ENCODE peak calls at places on chromosomes 13 and 19, in four cellular contexts. One of them, this sample, is unnamed.

GRCh38 chr13:46168341-46168740 is 13.6 kb downstream of the LCP1 start:
- DNase-seq in hepatocyte: peak; percentile 75
- DNase-seq in chondrocyte: no peak
- DNase-seq in Caco-2: peak; percentile 30
- DNase-seq in this sample: no peak

GRCh38 chr13:25733696-25734435 is 317.9 kb downstream of the SHISA2 start:
- DNase-seq in hepatocyte: no peak
- DNase-seq in chondrocyte: no peak
- DNase-seq in Caco-2: no peak
- DNase-seq in this sample: no peak

GRCh38 chr13:19961924-19962323 is 3.4 kb downstream of the ZMYM2 start:
- DNase-seq in hepatocyte: no peak
- DNase-seq in chondrocyte: no peak
- DNase-seq in Caco-2: no peak
- DNase-seq in this sample: no peak

GRCh38 chr13:35499131-35500051 is 22.9 kb upstream of the MAB21L1 start:
- DNase-seq in hepatocyte: no peak
- DNase-seq in chondrocyte: no peak
- DNase-seq in Caco-2: no peak
- DNase-seq in this sample: no peak

GRCh38 chr13:104114111-104114510 is 1047.9 kb upstream of the SLC10A2 start:
- DNase-seq in hepatocyte: no peak
- DNase-seq in chondrocyte: no peak
- DNase-seq in Caco-2: no peak
- DNase-seq in this sample: no peak

GRCh38 chr19:49677232-49677881 is at the start of gene PRMT1:
- DNase-seq in hepatocyte: peak; percentile 75
- DNase-seq in chondrocyte: no peak
- DNase-seq in Caco-2: peak; percentile 70
- DNase-seq in this sample: peak; percentile 63

GRCh38 chr13:112968380-112968909 is 569 bp upstream of the MCF2L start:
- DNase-seq in hepatocyte: peak; percentile 75
- DNase-seq in chondrocyte: peak; percentile 87
- DNase-seq in Caco-2: peak; percentile 74
- DNase-seq in this sample: no peak

GRCh38 chr19:33724723-33725060 is 72.0 kb upstream of the KCTD15 start:
- DNase-seq in hepatocyte: no peak
- DNase-seq in chondrocyte: no peak
- DNase-seq in Caco-2: no peak
- DNase-seq in this sample: no peak

GRCh38 chr13:25846227-25846984 is 205.4 kb downstream of the SHISA2 start:
- DNase-seq in hepatocyte: no peak
- DNase-seq in chondrocyte: no peak
- DNase-seq in Caco-2: no peak
- DNase-seq in this sample: no peak

GRCh38 chr13:48827709-48828108 is 148.0 kb upstream of the FNDC3A start:
- DNase-seq in hepatocyte: no peak
- DNase-seq in chondrocyte: no peak
- DNase-seq in Caco-2: no peak
- DNase-seq in this sample: no peak

GRCh38 chr19:18091217-18091608 is 4.5 kb upstream of the IL12RB1 start:
- DNase-seq in hepatocyte: no peak
- DNase-seq in chondrocyte: no peak
- DNase-seq in Caco-2: no peak
- DNase-seq in this sample: no peak

GRCh38 chr19:6015841-6016545 is 38.1 kb upstream of the RANBP3 start:
- DNase-seq in hepatocyte: no peak
- DNase-seq in chondrocyte: peak; percentile 54
- DNase-seq in Caco-2: no peak
- DNase-seq in this sample: no peak

GRCh38 chr19:6020166-6020967 is 42.4 kb upstream of the RANBP3 start:
- DNase-seq in hepatocyte: no peak
- DNase-seq in chondrocyte: peak; percentile 78
- DNase-seq in Caco-2: peak; percentile 32
- DNase-seq in this sample: no peak

GRCh38 chr19:6017576-6017975 is 39.6 kb upstream of the RANBP3 start:
- DNase-seq in hepatocyte: no peak
- DNase-seq in chondrocyte: peak; percentile 42
- DNase-seq in Caco-2: no peak
- DNase-seq in this sample: no peak

GRCh38 chr19:6020972-6021805 is 43.2 kb upstream of the RANBP3 start:
- DNase-seq in hepatocyte: no peak
- DNase-seq in chondrocyte: peak; percentile 77
- DNase-seq in Caco-2: no peak
- DNase-seq in this sample: no peak

DNA sequence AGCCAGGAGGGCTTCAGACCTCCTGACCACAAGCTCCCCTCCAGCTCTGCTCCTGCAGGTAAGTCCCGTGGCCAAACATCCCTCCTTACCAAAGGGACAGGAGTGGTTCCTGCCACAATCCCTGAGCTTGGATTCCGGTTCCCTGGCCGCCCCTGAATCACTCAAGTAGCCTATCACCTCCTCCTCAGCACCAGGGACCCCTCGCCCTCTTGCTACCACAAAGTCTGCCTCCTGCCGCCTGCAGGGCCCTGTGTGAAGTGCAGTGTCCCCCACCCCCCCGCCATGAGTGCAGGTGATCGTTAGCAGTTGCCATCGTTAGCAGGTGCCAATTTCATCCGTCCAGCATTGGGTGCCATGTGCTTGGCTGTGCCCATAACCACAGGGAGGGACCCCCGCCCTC is 40.8 kb upstream of the RANBP3 start:
- DNase-seq in hepatocyte: no peak
- DNase-seq in chondrocyte: peak; percentile 68
- DNase-seq in Caco-2: no peak
- DNase-seq in this sample: peak; percentile 79
- TF ChIP-seq CTCF in hepatocyte: peak; percentile 9
- TF ChIP-seq CTCF in chondrocyte: peak; percentile 43
- TF ChIP-seq CTCF in Caco-2: no peak
- TF ChIP-seq CTCF in this sample: peak; percentile 57

GRCh38 chr13:58907347-58907746 is 1256.4 kb downstream of the DIAPH3 start:
- DNase-seq in hepatocyte: no peak
- DNase-seq in chondrocyte: no peak
- DNase-seq in Caco-2: no peak
- DNase-seq in this sample: no peak
- TF ChIP-seq CTCF in hepatocyte: no peak
- TF ChIP-seq CTCF in chondrocyte: peak; percentile 72
- TF ChIP-seq CTCF in Caco-2: no peak
- TF ChIP-seq CTCF in this sample: no peak

GRCh38 chr19:43409415-43409814 is 5.3 kb upstream of the TEX101 start:
- DNase-seq in hepatocyte: no peak
- DNase-seq in chondrocyte: no peak
- DNase-seq in Caco-2: no peak
- DNase-seq in this sample: no peak

GRCh38 chr19:43412441-43412840 is 2.2 kb upstream of the TEX101 start:
- DNase-seq in hepatocyte: no peak
- DNase-seq in chondrocyte: no peak
- DNase-seq in Caco-2: peak; percentile 36
- DNase-seq in this sample: no peak

GRCh38 chr19:43407416-43408005 is 7.2 kb upstream of the TEX101 start:
- DNase-seq in hepatocyte: no peak
- DNase-seq in chondrocyte: no peak
- DNase-seq in Caco-2: no peak
- DNase-seq in this sample: peak; percentile 36

GRCh38 chr19:43406297-43406696 is 8.4 kb upstream of the TEX101 start:
- DNase-seq in hepatocyte: no peak
- DNase-seq in chondrocyte: no peak
- DNase-seq in Caco-2: no peak
- DNase-seq in this sample: no peak

GRCh38 chr19:43408043-43408442 is 6.6 kb upstream of the TEX101 start:
- DNase-seq in hepatocyte: no peak
- DNase-seq in chondrocyte: no peak
- DNase-seq in Caco-2: no peak
- DNase-seq in this sample: no peak
- TF ChIP-seq CTCF in hepatocyte: no peak
- TF ChIP-seq CTCF in chondrocyte: no peak
- TF ChIP-seq CTCF in Caco-2: no peak
- TF ChIP-seq CTCF in this sample: no peak

GRCh38 chr19:51808333-51808986 is 13.5 kb downstream of the FPR3 start:
- DNase-seq in hepatocyte: no peak
- DNase-seq in chondrocyte: no peak
- DNase-seq in Caco-2: no peak
- DNase-seq in this sample: no peak
- TF ChIP-seq CTCF in hepatocyte: no peak
- TF ChIP-seq CTCF in chondrocyte: no peak
- TF ChIP-seq CTCF in Caco-2: no peak
- TF ChIP-seq CTCF in this sample: no peak

GRCh38 chr19:41264581-41265375 is 606 bp downstream of the HNRNPUL1 start:
- DNase-seq in hepatocyte: peak; percentile 81
- DNase-seq in chondrocyte: no peak
- DNase-seq in Caco-2: peak; percentile 73
- DNase-seq in this sample: peak; percentile 46
- TF ChIP-seq CTCF in hepatocyte: no peak
- TF ChIP-seq CTCF in chondrocyte: peak; percentile 48
- TF ChIP-seq CTCF in Caco-2: no peak
- TF ChIP-seq CTCF in this sample: no peak

GRCh38 chr13:27170521-27171243 is 929 bp downstream of the USP12 start:
- DNase-seq in hepatocyte: peak; percentile 64
- DNase-seq in chondrocyte: no peak
- DNase-seq in Caco-2: peak; percentile 59
- DNase-seq in this sample: peak; percentile 75
- TF ChIP-seq CTCF in hepatocyte: no peak
- TF ChIP-seq CTCF in chondrocyte: peak; percentile 23
- TF ChIP-seq CTCF in Caco-2: no peak
- TF ChIP-seq CTCF in this sample: no peak

DNA sequence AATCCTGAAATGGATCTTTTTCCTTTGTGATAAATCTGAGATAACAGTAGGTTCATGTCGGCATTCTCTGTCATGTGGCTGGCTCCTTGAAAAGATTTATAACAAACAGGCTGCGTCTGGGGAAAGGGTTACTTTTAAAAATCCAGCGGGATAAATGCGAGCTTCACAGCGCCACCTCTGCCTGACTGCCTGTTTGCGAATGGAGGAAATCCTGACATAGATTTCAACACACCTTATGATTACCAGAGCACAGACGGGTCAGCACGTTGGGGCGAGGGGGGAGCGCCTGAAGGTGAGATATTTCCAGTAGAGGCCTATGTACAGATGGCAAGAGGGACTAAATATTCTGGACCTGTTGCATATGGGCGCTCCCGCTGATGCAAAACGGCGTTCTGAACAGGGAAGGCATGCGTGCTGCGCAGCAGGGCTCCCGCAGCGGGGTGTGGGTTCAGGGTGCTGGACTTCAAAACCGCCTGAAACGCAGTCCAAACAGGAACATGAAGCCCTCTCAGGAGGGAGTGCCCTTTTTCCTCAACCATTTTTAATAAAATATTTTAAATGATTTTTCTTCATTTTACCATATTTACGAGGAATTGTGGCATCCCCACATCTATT is 445.3 kb upstream of the SGCG start:
- DNase-seq in hepatocyte: peak; percentile 12
- DNase-seq in chondrocyte: no peak
- DNase-seq in Caco-2: no peak
- DNase-seq in this sample: no peak
- TF ChIP-seq CTCF in hepatocyte: peak; percentile 42
- TF ChIP-seq CTCF in chondrocyte: no peak
- TF ChIP-seq CTCF in Caco-2: no peak
- TF ChIP-seq CTCF in this sample: no peak

DNA sequence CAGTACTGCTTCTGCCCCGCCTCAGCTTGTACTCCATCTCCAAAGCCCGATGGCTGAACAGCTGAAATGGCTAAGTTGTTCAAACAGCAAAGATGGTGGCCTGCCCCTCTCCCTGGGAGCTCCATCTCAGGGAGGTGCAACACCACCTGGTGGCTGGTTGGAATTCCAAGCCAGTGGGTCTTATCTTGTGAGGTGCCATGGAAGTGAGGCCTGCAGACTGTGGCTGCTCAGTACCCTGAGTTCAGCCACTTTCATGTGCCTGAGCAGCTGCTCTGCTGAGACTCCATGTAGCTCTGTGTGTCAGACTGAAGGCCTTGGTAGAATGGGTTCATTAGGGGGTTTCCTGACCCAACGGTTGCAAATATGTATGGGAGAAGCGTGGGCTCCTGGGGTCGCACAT is 67.3 kb upstream of the SPRY2 start:
- DNase-seq in hepatocyte: no peak
- DNase-seq in chondrocyte: no peak
- DNase-seq in Caco-2: peak; percentile 18
- DNase-seq in this sample: peak; percentile 47
- TF ChIP-seq CTCF in hepatocyte: no peak
- TF ChIP-seq CTCF in chondrocyte: peak; percentile 8
- TF ChIP-seq CTCF in Caco-2: peak; percentile 33
- TF ChIP-seq CTCF in this sample: no peak

GRCh38 chr13:30933334-30933681 is 852 bp downstream of the TEX26 start:
- DNase-seq in hepatocyte: no peak
- DNase-seq in chondrocyte: no peak
- DNase-seq in Caco-2: no peak
- DNase-seq in this sample: no peak

GRCh38 chr13:30934803-30935202 is 2.3 kb downstream of the TEX26 start:
- DNase-seq in hepatocyte: no peak
- DNase-seq in chondrocyte: no peak
- DNase-seq in Caco-2: no peak
- DNase-seq in this sample: no peak

GRCh38 chr13:30928971-30929370 is 3.5 kb upstream of the TEX26 start:
- DNase-seq in hepatocyte: no peak
- DNase-seq in chondrocyte: no peak
- DNase-seq in Caco-2: no peak
- DNase-seq in this sample: no peak

GRCh38 chr13:30934381-30934780 is 1.9 kb downstream of the TEX26 start:
- DNase-seq in hepatocyte: no peak
- DNase-seq in chondrocyte: no peak
- DNase-seq in Caco-2: peak; percentile 23
- DNase-seq in this sample: peak; percentile 35

GRCh38 chr13:30932481-30933333 is at the start of gene TEX26:
- DNase-seq in hepatocyte: peak; percentile 62
- DNase-seq in chondrocyte: no peak
- DNase-seq in Caco-2: no peak
- DNase-seq in this sample: peak; percentile 83
- TF ChIP-seq CTCF in hepatocyte: no peak
- TF ChIP-seq CTCF in chondrocyte: peak; percentile 22
- TF ChIP-seq CTCF in Caco-2: no peak
- TF ChIP-seq CTCF in this sample: no peak

GRCh38 chr19:54461201-54462071 is 2.1 kb downstream of the LENG9 start:
- DNase-seq in hepatocyte: no peak
- DNase-seq in chondrocyte: peak; percentile 94
- DNase-seq in Caco-2: no peak
- DNase-seq in this sample: no peak

GRCh38 chr19:54463531-54464043 is at the start of gene LENG9:
- DNase-seq in hepatocyte: peak; percentile 100
- DNase-seq in chondrocyte: peak; percentile 99
- DNase-seq in Caco-2: peak; percentile 99
- DNase-seq in this sample: peak; percentile 99

GRCh38 chr19:54464044-54464623 is 556 bp upstream of the LENG9 start:
- DNase-seq in hepatocyte: peak; percentile 97
- DNase-seq in chondrocyte: peak; percentile 94
- DNase-seq in Caco-2: peak; percentile 97
- DNase-seq in this sample: peak; percentile 98

GRCh38 chr19:54462072-54462712 is 1.4 kb downstream of the LENG9 start:
- DNase-seq in hepatocyte: no peak
- DNase-seq in chondrocyte: peak; percentile 93
- DNase-seq in Caco-2: no peak
- DNase-seq in this sample: no peak

GRCh38 chr19:54462713-54463530 is 656 bp downstream of the LENG9 start:
- DNase-seq in hepatocyte: peak; percentile 73
- DNase-seq in chondrocyte: no peak
- DNase-seq in Caco-2: peak; percentile 81
- DNase-seq in this sample: peak; percentile 69
- TF ChIP-seq CTCF in hepatocyte: peak; percentile 18
- TF ChIP-seq CTCF in chondrocyte: peak; percentile 70
- TF ChIP-seq CTCF in Caco-2: no peak
- TF ChIP-seq CTCF in this sample: no peak